ENCODE peak calls at places on chromosomes 1 and 21, in ten cellular contexts. J is NCI-H1105 treated with DMSO at 0.1 percent for 48 hours; U is dorsolateral prefrontal cortex; A is NCI-H1436; M is AG04450; C is EL; H is activated naive CD4-positive, alpha-beta T cell; S is mesenteric fat pad; W is NB4; B is neuronal stem cell. P is an unnamed sample.
A peak's percentile ranks its signal among the peaks of the same experiment; 100 is the strongest.

GRCh38 chr21:45979141-45979631 is 2.4 kb upstream of the COL6A1 start:
- DNase-seq in S (peak; percentile 89), B (no peak), A (no peak), U (no peak), W (peak; percentile 23), M (no peak), J (no peak), C (no peak), H (no peak), P (no peak)

GRCh38 chr1:42925132-42925769 is 33.4 kb downstream of the SLC2A1 start:
- DNase-seq in U (no peak), A (no peak), W (no peak), S (no peak), H (no peak), B (no peak), M (no peak), C (no peak), J (peak; percentile 40), P (no peak)

GRCh38 chr1:96387785-96388184 is 333.8 kb upstream of the PTBP2 start:
- DNase-seq in B (no peak), M (no peak), S (no peak), U (no peak), H (no peak), A (no peak), C (no peak), W (no peak), J (no peak), P (no peak)

GRCh38 chr1:38089712-38090360 is 43.2 kb upstream of the POU3F1 start:
- DNase-seq in W (no peak), C (no peak), J (no peak), M (no peak), B (no peak), H (no peak), A (no peak), S (no peak), U (no peak), P (no peak)

GRCh38 chr1:66438062-66438970 is 95.6 kb upstream of the SGIP1 start:
- DNase-seq in A (no peak), C (peak; percentile 68), M (no peak), B (no peak), W (peak; percentile 88), J (no peak), H (no peak), U (no peak), S (no peak), P (no peak)

GRCh38 chr1:111140680-111140967 is 601 bp downstream of the CEPT1 start:
- DNase-seq in B (no peak), M (no peak), H (no peak), S (no peak), W (no peak), U (no peak), J (no peak), C (peak; percentile 76), A (peak; percentile 4), P (no peak)

GRCh38 chr1:245693941-245694340 is 539.2 kb downstream of the KIF26B start:
- DNase-seq in M (no peak), B (no peak), S (peak; percentile 59), W (no peak), A (no peak), J (no peak), C (no peak), U (no peak), H (no peak), P (no peak)

GRCh38 chr1:181181792-181182585 is 93.5 kb downstream of the IER5 start:
- DNase-seq in M (no peak), S (peak; percentile 37), H (no peak), J (peak; percentile 2), W (no peak), C (no peak), A (no peak), B (peak; percentile 23), U (no peak), P (no peak)

GRCh38 chr1:67716800-67717199 is 31.8 kb downstream of the GADD45A start:
- DNase-seq in H (no peak), M (no peak), S (no peak), U (no peak), C (peak; percentile 53), W (no peak), B (no peak), J (peak; percentile 49), A (no peak), P (no peak)

GRCh38 chr1:100499412-100499811 is 38.5 kb upstream of the GPR88 start:
- DNase-seq in A (no peak), J (no peak), H (no peak), M (no peak), B (no peak), S (no peak), U (no peak), C (no peak), W (no peak), P (no peak)

GRCh38 chr1:87346130-87346804 is 17.6 kb downstream of the LMO4 start:
- DNase-seq in H (no peak), J (no peak), M (no peak), U (no peak), A (no peak), B (no peak), S (no peak), W (no peak), C (no peak), P (no peak)

GRCh38 chr1:21072721-21073120 is 104.0 kb downstream of the EIF4G3 start:
- DNase-seq in B (no peak), M (no peak), J (no peak), C (peak; percentile 52), U (no peak), H (no peak), W (no peak), S (no peak), A (no peak), P (no peak)

GRCh38 chr1:246794261-246795093 is 70.3 kb downstream of the SCCPDH start:
- DNase-seq in W (peak; percentile 71), J (no peak), S (no peak), U (no peak), B (no peak), H (no peak), M (no peak), C (peak; percentile 69), A (no peak), P (no peak)

GRCh38 chr1:20700636-20701215 is 17.1 kb downstream of the KIF17 start:
- DNase-seq in W (no peak), C (no peak), H (no peak), S (no peak), B (no peak), M (no peak), A (no peak), J (no peak), U (no peak), P (no peak)

GRCh38 chr1:82837261-82837660 is 1036.5 kb downstream of the ADGRL2 start:
- DNase-seq in S (no peak), U (no peak), A (no peak), B (no peak), J (no peak), M (no peak), W (no peak), C (no peak), H (no peak), P (no peak)

GRCh38 chr1:164785841-164786534 is 227.0 kb downstream of the PBX1 start:
- DNase-seq in S (no peak), B (no peak), M (no peak), H (no peak), C (no peak), A (no peak), W (no peak), U (no peak), J (peak; percentile 18), P (no peak)

GRCh38 chr1:211133393-211133840 is 531 bp downstream of the KCNH1 start:
- DNase-seq in B (no peak), W (no peak), U (peak; percentile 24), C (peak; percentile 52), M (no peak), J (peak; percentile 68), H (no peak), S (no peak), A (peak; percentile 29), P (no peak)

GRCh38 chr1:84583648-84584047 is 9.4 kb upstream of the CTBS start:
- DNase-seq in B (no peak), J (no peak), H (no peak), U (no peak), C (no peak), S (no peak), A (no peak), W (no peak), M (no peak), P (no peak)

GRCh38 chr1:107277022-107277421 is 136.2 kb downstream of the NTNG1 start:
- DNase-seq in M (peak; percentile 3), S (no peak), C (peak; percentile 30), W (peak; percentile 49), J (peak; percentile 22), U (peak; percentile 39), H (no peak), B (peak; percentile 37), A (no peak), P (peak; percentile 20)

GRCh38 chr1:118291686-118292085 is 106.7 kb upstream of the SPAG17 start:
- DNase-seq in U (no peak), M (no peak), H (no peak), B (no peak), S (no peak), J (no peak), A (no peak), W (no peak), C (no peak), P (no peak)

GRCh38 chr1:109539676-109540075 is at the start of gene GPR61:
- DNase-seq in C (no peak), W (no peak), U (peak; percentile 85), H (no peak), A (no peak), B (no peak), M (no peak), S (no peak), J (no peak), P (peak; percentile 16)

GRCh38 chr1:189627427-189627826 is 850.2 kb downstream of the BRINP3 start:
- DNase-seq in C (peak; percentile 16), J (no peak), H (no peak), W (no peak), S (no peak), A (no peak), U (no peak), B (no peak), M (no peak), P (no peak)

GRCh38 chr1:214435867-214436266 is 115.5 kb downstream of the PTPN14 start:
- DNase-seq in J (no peak), M (no peak), H (no peak), U (no peak), C (no peak), S (no peak), A (no peak), W (no peak), B (no peak), P (no peak)

GRCh38 chr1:8022395-8023286 is 3.5 kb downstream of the ERRFI1 start:
- DNase-seq in M (no peak), B (no peak), S (no peak), H (no peak), W (no peak), C (no peak), A (no peak), J (no peak), U (no peak), P (no peak)

GRCh38 chr1:177255411-177255810 is 84.7 kb downstream of the BRINP2 start:
- DNase-seq in B (no peak), W (no peak), H (no peak), A (no peak), U (no peak), S (no peak), J (no peak), M (no peak), C (no peak), P (no peak)

GRCh38 chr1:36359911-36360310 is 25.8 kb downstream of the STK40 start:
- DNase-seq in A (no peak), J (no peak), H (no peak), C (no peak), W (no peak), U (no peak), B (no peak), S (no peak), M (no peak), P (no peak)

GRCh38 chr1:76115186-76115585 is 40.6 kb downstream of the ST6GALNAC3 start:
- DNase-seq in A (no peak), W (no peak), U (no peak), C (no peak), B (no peak), J (no peak), H (no peak), M (no peak), S (no peak), P (no peak)

GRCh38 chr1:183593356-183593755 is 3.1 kb upstream of the NCF2 start:
- DNase-seq in H (no peak), B (no peak), A (no peak), S (no peak), J (no peak), U (no peak), M (no peak), W (peak; percentile 51), C (no peak), P (no peak)

P was measured in activated CD8-positive, alpha-beta T cell treated with anti-CD3 and anti-CD28 coated beads, Interleukin-2, amount 10 ng/mL, durations not matched to agents 7 days and 5 days.